ENCODE peak calls at places on chromosomes 1 and 21, in seven cellular contexts. One of them, this sample, is unnamed.

GRCh38 chr1:90955769-90956168 is 66.1 kb downstream of the ZNF644 start:
- DNase-seq in DND-41: no peak
- DNase-seq in LoVo: no peak
- DNase-seq in ELR: no peak
- DNase-seq in progenitor cell of endocrine pancreas: no peak
- DNase-seq in neural crest cell: no peak
- DNase-seq in GM19239: no peak
- DNase-seq in this sample: peak

GRCh38 chr1:2228684-2229031 is 539 bp downstream of the SKI start:
- DNase-seq in ELR: peak
- DNase-seq in neural crest cell: no peak
- DNase-seq in DND-41: peak
- DNase-seq in progenitor cell of endocrine pancreas: no peak
- DNase-seq in GM19239: no peak
- DNase-seq in LoVo: no peak
- DNase-seq in this sample: no peak

GRCh38 chr1:89195476-89195875 is 3.3 kb downstream of the GBP4 start:
- DNase-seq in progenitor cell of endocrine pancreas: no peak
- DNase-seq in GM19239: no peak
- DNase-seq in LoVo: no peak
- DNase-seq in DND-41: no peak
- DNase-seq in ELR: no peak
- DNase-seq in neural crest cell: no peak
- DNase-seq in this sample: no peak

GRCh38 chr1:25140073-25140797 is 92.1 kb downstream of the SYF2 start:
- DNase-seq in ELR: peak
- DNase-seq in DND-41: peak
- DNase-seq in LoVo: no peak
- DNase-seq in GM19239: peak
- DNase-seq in progenitor cell of endocrine pancreas: no peak
- DNase-seq in neural crest cell: no peak
- DNase-seq in this sample: peak

GRCh38 chr21:35111531-35111930 is 62.4 kb upstream of the RUNX1 start:
- DNase-seq in ELR: no peak
- DNase-seq in LoVo: peak
- DNase-seq in progenitor cell of endocrine pancreas: no peak
- DNase-seq in GM19239: no peak
- DNase-seq in DND-41: no peak
- DNase-seq in neural crest cell: no peak
- DNase-seq in this sample: peak

GRCh38 chr1:1926346-1926811 is 7.3 kb upstream of the TMEM52 start:
- DNase-seq in ELR: no peak
- DNase-seq in GM19239: no peak
- DNase-seq in neural crest cell: no peak
- DNase-seq in progenitor cell of endocrine pancreas: no peak
- DNase-seq in DND-41: no peak
- DNase-seq in LoVo: no peak
- DNase-seq in this sample: no peak

GRCh38 chr1:165290143-165290542 is 66.4 kb downstream of the LMX1A start:
- DNase-seq in ELR: peak
- DNase-seq in LoVo: no peak
- DNase-seq in GM19239: no peak
- DNase-seq in DND-41: no peak
- DNase-seq in progenitor cell of endocrine pancreas: no peak
- DNase-seq in neural crest cell: no peak
- DNase-seq in this sample: no peak

GRCh38 chr21:22544747-22545146 is 1546.5 kb downstream of the NCAM2 start:
- DNase-seq in DND-41: no peak
- DNase-seq in progenitor cell of endocrine pancreas: no peak
- DNase-seq in GM19239: no peak
- DNase-seq in neural crest cell: no peak
- DNase-seq in LoVo: no peak
- DNase-seq in ELR: no peak
- DNase-seq in this sample: no peak

GRCh38 chr1:240658312-240658975 is 46.5 kb upstream of the GREM2 start:
- DNase-seq in DND-41: no peak
- DNase-seq in GM19239: no peak
- DNase-seq in LoVo: no peak
- DNase-seq in neural crest cell: no peak
- DNase-seq in progenitor cell of endocrine pancreas: no peak
- DNase-seq in ELR: peak
- DNase-seq in this sample: no peak

GRCh38 chr1:64192290-64192689 is 11.1 kb upstream of the UBE2U start:
- DNase-seq in LoVo: no peak
- DNase-seq in progenitor cell of endocrine pancreas: no peak
- DNase-seq in DND-41: no peak
- DNase-seq in GM19239: no peak
- DNase-seq in ELR: no peak
- DNase-seq in neural crest cell: no peak
- DNase-seq in this sample: no peak

GRCh38 chr1:172143384-172144025 is 277.0 kb upstream of the C1orf105 start:
- DNase-seq in progenitor cell of endocrine pancreas: no peak
- DNase-seq in LoVo: no peak
- DNase-seq in ELR: peak
- DNase-seq in neural crest cell: no peak
- DNase-seq in GM19239: no peak
- DNase-seq in DND-41: no peak
- DNase-seq in this sample: peak

GRCh38 chr1:94979126-94979525 is 52.2 kb upstream of the CNN3 start:
- DNase-seq in GM19239: no peak
- DNase-seq in ELR: no peak
- DNase-seq in neural crest cell: no peak
- DNase-seq in DND-41: no peak
- DNase-seq in LoVo: no peak
- DNase-seq in progenitor cell of endocrine pancreas: no peak
- DNase-seq in this sample: no peak

GRCh38 chr21:45283611-45284455 is 3.9 kb downstream of the POFUT2 start:
- DNase-seq in GM19239: no peak
- DNase-seq in neural crest cell: no peak
- DNase-seq in ELR: no peak
- DNase-seq in progenitor cell of endocrine pancreas: no peak
- DNase-seq in LoVo: no peak
- DNase-seq in DND-41: no peak
- DNase-seq in this sample: no peak

GRCh38 chr1:225467193-225468020 is 39.6 kb upstream of the LBR start:
- DNase-seq in DND-41: peak
- DNase-seq in progenitor cell of endocrine pancreas: no peak
- DNase-seq in GM19239: peak
- DNase-seq in neural crest cell: no peak
- DNase-seq in LoVo: no peak
- DNase-seq in ELR: no peak
- DNase-seq in this sample: no peak

GRCh38 chr21:34852438-34852837 is 183.6 kb downstream of the CLIC6 start:
- DNase-seq in neural crest cell: no peak
- DNase-seq in progenitor cell of endocrine pancreas: no peak
- DNase-seq in DND-41: no peak
- DNase-seq in LoVo: no peak
- DNase-seq in ELR: peak
- DNase-seq in GM19239: no peak
- DNase-seq in this sample: no peak

GRCh38 chr1:27517907-27518718 is 28.1 kb upstream of the WASF2 start:
- DNase-seq in GM19239: no peak
- DNase-seq in LoVo: peak
- DNase-seq in neural crest cell: no peak
- DNase-seq in ELR: no peak
- DNase-seq in progenitor cell of endocrine pancreas: no peak
- DNase-seq in DND-41: no peak
- DNase-seq in this sample: peak

This sample was measured in epithelial cell of esophagus.